ENCODE peak calls at places on chromosome 7, in eight cellular contexts. B, W, Y, N, Z, G, T and C are unnamed samples.
A peak's percentile ranks its signal among the peaks of the same experiment; 100 is the strongest.

GRCh38 chr7:98213874-98214810 is 2.9 kb downstream of the BHLHA15 start:
- DNase-seq in W (no peak), N (no peak), G (no peak), B (no peak), T (no peak), Y (no peak), Z (no peak), C (no peak)

GRCh38 chr7:132577206-132578049 is 1.2 kb upstream of the PLXNA4 start:
- DNase-seq in N (peak; percentile 83), B (peak; percentile 15), Z (peak; percentile 72), W (no peak), Y (no peak), T (peak; percentile 87), G (no peak), C (peak; percentile 72)

GRCh38 chr7:139242741-139243281 is 11.8 kb downstream of the UBN2 start:
- DNase-seq in G (no peak), T (no peak), Z (peak; percentile 63), B (no peak), W (peak; percentile 53), N (no peak), Y (no peak), C (no peak)

GRCh38 chr7:107995184-107996071 is 7.5 kb downstream of the LAMB1 start:
- DNase-seq in N (peak; percentile 67), W (no peak), Z (peak; percentile 93), Y (no peak), T (peak; percentile 24), B (no peak), G (no peak), C (no peak)

GRCh38 chr7:2440608-2441245 is 35.5 kb downstream of the GRIFIN start:
- DNase-seq in W (peak; percentile 34), N (no peak), T (peak; percentile 54), B (no peak), G (peak; percentile 94), Z (no peak), Y (no peak), C (no peak)

GRCh38 chr7:27184342-27185012 is 555 bp downstream of the HOXA11 start:
- DNase-seq in G (peak; percentile 80), Z (peak; percentile 65), Y (no peak), W (no peak), N (no peak), B (peak; percentile 45), T (peak; percentile 71), C (no peak)

GRCh38 chr7:70695804-70696104 is 436.2 kb upstream of the GALNT17 start:
- DNase-seq in Z (peak; percentile 36), B (no peak), Y (no peak), T (no peak), N (no peak), W (no peak), G (peak; percentile 7), C (no peak)

GRCh38 chr7:80216996-80217842 is 82.6 kb downstream of the GNAI1 start:
- DNase-seq in N (no peak), G (no peak), Z (no peak), W (no peak), B (no peak), Y (no peak), T (no peak), C (no peak)

GRCh38 chr7:124856299-124856888 is 73.2 kb downstream of the POT1 start:
- DNase-seq in Z (peak; percentile 39), Y (peak; percentile 8), G (peak; percentile 77), T (no peak), W (no peak), N (no peak), B (no peak), C (no peak)

GRCh38 chr7:143049380-143049779 is 2.8 kb upstream of the OR6V1 start:
- DNase-seq in B (no peak), G (no peak), W (no peak), Y (no peak), Z (no peak), T (no peak), N (peak; percentile 62), C (no peak)